ENCODE peak calls at places on chromosomes 11 and 22, in eight cellular contexts. W is PC-9, D is pancreas, S is psoas muscle, O is K562, N is WERI-Rb-1, L is PC-3, F is A673. R is an unnamed sample.

GRCh38 chr11:95891423-95892177 is 32.3 kb downstream of the MTMR2 start:
- DNase-seq in S (no peak), O (no peak), N (no peak), F (no peak), W (no peak), L (no peak), D (no peak), R (no peak)

GRCh38 chr11:5703741-5704536 is 14.3 kb downstream of the TRIM22 start:
- DNase-seq in F (no peak), S (no peak), D (no peak), N (no peak), W (no peak), O (no peak), L (no peak), R (no peak)

GRCh38 chr11:29641201-29641600 is 375.6 kb downstream of the KCNA4 start:
- DNase-seq in N (no peak), L (no peak), F (no peak), W (no peak), D (no peak), O (no peak), S (no peak), R (no peak)

GRCh38 chr11:12889243-12889642 is 119.9 kb upstream of the RASSF10 start:
- DNase-seq in O (no peak), S (no peak), N (no peak), W (no peak), D (no peak), F (no peak), L (no peak), R (no peak)

GRCh38 chr11:70482529-70482917 is 84.2 kb downstream of the CTTN start:
- DNase-seq in O (no peak), L (no peak), S (peak; percentile 78), D (no peak), W (no peak), F (no peak), N (no peak), R (no peak)

GRCh38 chr22:35921777-35922176 is 106.8 kb downstream of the RBFOX2 start:
- DNase-seq in W (peak; percentile 77), L (peak; percentile 84), O (peak; percentile 13), N (peak; percentile 71), F (peak; percentile 93), D (no peak), S (peak; percentile 58), R (no peak)

GRCh38 chr11:118057424-118058145 is 19.3 kb upstream of the TMPRSS4 start:
- DNase-seq in D (no peak), S (peak; percentile 34), O (no peak), L (peak; percentile 12), W (no peak), N (no peak), F (no peak), R (no peak)

GRCh38 chr11:115612331-115612730 is 108.1 kb upstream of the CADM1 start:
- DNase-seq in D (no peak), L (no peak), O (no peak), N (no peak), F (no peak), S (no peak), W (no peak), R (no peak)

GRCh38 chr11:14904745-14905103 is 12.7 kb upstream of the CYP2R1 start:
- DNase-seq in L (no peak), S (peak; percentile 86), F (peak; percentile 72), O (peak; percentile 10), W (peak; percentile 24), D (peak; percentile 93), N (peak; percentile 50), R (peak; percentile 72)

GRCh38 chr11:112172362-112172994 is 2.8 kb upstream of the BCO2 start:
- DNase-seq in W (no peak), F (no peak), S (no peak), N (no peak), L (peak; percentile 64), D (no peak), O (no peak), R (peak; percentile 64)

GRCh38 chr11:46855863-46856262 is 9.8 kb upstream of the CKAP5 start:
- DNase-seq in F (no peak), W (no peak), S (no peak), D (no peak), O (no peak), L (no peak), N (no peak), R (no peak)

GRCh38 chr11:108960498-108960897 is 295.6 kb downstream of the DDX10 start:
- DNase-seq in S (no peak), L (peak; percentile 19), F (peak; percentile 73), O (no peak), D (no peak), N (no peak), W (no peak), R (no peak)

GRCh38 chr11:128497057-128497957 is 90.1 kb downstream of the ETS1 start:
- DNase-seq in L (peak; percentile 97), O (no peak), S (peak; percentile 64), D (no peak), F (peak; percentile 63), N (no peak), W (peak; percentile 80), R (peak; percentile 58)

GRCh38 chr22:43847376-43848289 is 14.7 kb downstream of the SULT4A1 start:
- DNase-seq in D (no peak), F (no peak), N (no peak), W (no peak), L (no peak), O (no peak), S (peak; percentile 35), R (no peak)

GRCh38 chr11:92297551-92298237 is 73.1 kb downstream of the FAT3 start:
- DNase-seq in D (no peak), S (no peak), W (no peak), F (peak; percentile 94), L (no peak), O (no peak), N (no peak), R (no peak)

GRCh38 chr11:71418643-71419042 is 29.6 kb downstream of the DHCR7 start:
- DNase-seq in D (no peak), O (no peak), W (no peak), S (no peak), L (no peak), N (no peak), F (no peak), R (peak; percentile 57)

GRCh38 chr22:48238018-48238915 is 1475.8 kb downstream of the TBC1D22A start:
- DNase-seq in L (no peak), O (no peak), W (no peak), S (no peak), F (no peak), D (no peak), N (no peak), R (no peak)

GRCh38 chr11:19789840-19790710 is 77.4 kb downstream of the NAV2 start:
- DNase-seq in S (no peak), D (no peak), N (no peak), O (no peak), F (no peak), L (no peak), W (no peak), R (no peak)

GRCh38 chr11:31804439-31805036 is 6.6 kb downstream of the PAX6 start:
- DNase-seq in S (peak; percentile 48), D (no peak), W (no peak), L (no peak), O (no peak), N (no peak), F (peak; percentile 62), R (no peak)

GRCh38 chr22:49647346-49648026 is 180.2 kb downstream of the BRD1 start:
- DNase-seq in W (peak; percentile 15), L (peak; percentile 13), S (no peak), F (no peak), N (no peak), O (no peak), D (no peak), R (no peak)
- TF ChIP-seq CTCF in W (peak; percentile 48), L (peak; percentile 39), S (no peak), F (no peak), N (no peak), O (no peak), D (no peak), R (peak; percentile 5)

GRCh38 chr22:38734203-38735100 is 21.3 kb downstream of the SUN2 start:
- DNase-seq in L (no peak), O (no peak), D (peak; percentile 49), F (no peak), W (no peak), N (no peak), S (peak; percentile 37), R (no peak)

GRCh38 chr22:38735126-38735464 is 20.7 kb downstream of the SUN2 start:
- DNase-seq in L (no peak), S (peak; percentile 45), F (no peak), D (peak; percentile 44), O (no peak), W (no peak), N (no peak), R (no peak)

GRCh38 chr22:38735465-38736256 is 20.1 kb downstream of the SUN2 start:
- DNase-seq in O (no peak), N (no peak), L (no peak), D (peak; percentile 72), S (peak; percentile 54), W (no peak), F (no peak), R (no peak)

GRCh38 chr22:38737302-38738060 is 18.3 kb downstream of the SUN2 start:
- DNase-seq in L (peak; percentile 47), S (peak; percentile 36), O (no peak), N (no peak), D (peak; percentile 50), F (no peak), W (no peak), R (no peak)

DNA sequence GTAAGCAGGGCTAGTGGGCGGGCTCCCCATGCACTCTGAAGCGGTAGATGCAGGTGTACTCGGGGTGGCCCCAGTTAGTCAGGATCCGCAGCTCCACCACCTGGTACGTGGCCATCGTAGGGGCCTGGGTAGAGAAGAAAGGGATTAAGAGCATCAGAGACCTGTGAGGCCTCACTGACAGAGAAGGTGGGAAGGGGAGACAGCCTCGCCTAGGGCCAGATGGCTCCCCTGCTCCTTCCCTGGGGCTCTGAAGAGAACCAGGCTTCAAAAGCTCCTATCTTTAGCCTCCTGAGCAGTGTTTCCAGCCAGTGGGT is 19.6 kb downstream of the SUN2 start:
- DNase-seq in S (no peak), W (no peak), D (no peak), L (no peak), N (peak; percentile 54), F (no peak), O (no peak), R (no peak)
- H3K36me3 ChIP-seq in S (peaks cover 77% of the 10 kb centered on the region), W (peaks cover 38% of the 10 kb centered on the region), D (peaks cover 14% of the 10 kb centered on the region), L (peaks cover 14% of the 10 kb centered on the region), N (peaks cover 98% of the 10 kb centered on the region), F (peaks cover 90% of the 10 kb centered on the region), O (peaks cover 94% of the 10 kb centered on the region), R (peaks cover 63% of the 10 kb centered on the region)

GRCh38 chr11:100817620-100818019 is 130.5 kb downstream of the ARHGAP42 start:
- DNase-seq in N (no peak), D (no peak), S (no peak), W (no peak), L (no peak), O (no peak), F (no peak), R (no peak)
- TF ChIP-seq CTCF in N (no peak), D (no peak), S (no peak), W (no peak), L (peak; percentile 45), O (no peak), F (peak; percentile 26), R (no peak)

DNA sequence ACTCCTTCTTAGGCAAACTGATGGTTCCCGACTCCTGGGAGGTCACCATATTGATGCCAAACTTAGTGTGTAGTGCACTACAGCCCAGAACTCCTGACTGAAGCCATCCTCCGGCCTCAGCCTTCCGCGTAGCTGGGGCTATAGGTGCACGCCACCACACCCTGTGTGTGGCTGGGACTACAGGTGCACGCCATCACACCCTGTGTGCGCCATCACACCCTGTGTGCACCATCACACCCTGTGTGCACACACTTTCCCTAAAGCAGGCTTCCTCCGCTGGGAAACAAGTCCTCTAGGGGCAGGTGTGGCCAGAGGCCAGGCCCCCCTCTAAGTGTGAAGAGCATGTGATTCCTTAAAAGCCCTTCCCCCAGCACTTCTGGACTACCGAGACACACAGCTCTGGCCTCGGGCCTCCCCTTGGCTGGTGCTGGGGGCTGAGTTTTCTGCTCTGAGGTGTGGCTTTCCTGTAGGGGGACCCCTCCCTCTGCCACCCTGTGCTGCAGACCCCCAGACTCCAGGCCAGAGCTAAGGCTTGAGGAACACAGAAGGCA is 81.7 kb downstream of the BCR start:
- DNase-seq in W (no peak), S (no peak), D (no peak), L (no peak), F (no peak), N (no peak), O (peak; percentile 65), R (no peak)
- H3K36me3 ChIP-seq in W (no peaks in the 10 kb centered on the region), S (peaks cover 12% of the 10 kb centered on the region), D (no peaks in the 10 kb centered on the region), L (no peaks in the 10 kb centered on the region), F (peaks cover 13% of the 10 kb centered on the region), N (peaks cover 71% of the 10 kb centered on the region), O (peaks cover 88% of the 10 kb centered on the region), R (peaks cover 34% of the 10 kb centered on the region)